ENCODE peak calls at places on chromosomes 2 and 18, in five cellular contexts. R is fibroblast of lung, N is IMR-90, S is prostate gland, W is cardiac muscle cell. E is an unnamed sample.

GRCh38 chr2:62369549-62370164 is 136.3 kb downstream of the TMEM17 start:
- DNase-seq in R (no peak), N (no peak), W (no peak), S (no peak), E (no peak)

GRCh38 chr2:235608200-235608591 is 114.4 kb downstream of the AGAP1 start:
- DNase-seq in R (no peak), W (peak; percentile 40), S (no peak), N (no peak), E (no peak)

GRCh38 chr2:55482186-55482945 is 37.2 kb upstream of the CFAP36 start:
- DNase-seq in W (peak; percentile 84), N (peak; percentile 45), R (peak; percentile 83), S (no peak), E (peak; percentile 74)

GRCh38 chr18:55343396-55344073 is 244.5 kb downstream of the TCF4 start:
- DNase-seq in N (peak; percentile 64), R (peak; percentile 48), W (peak; percentile 54), S (no peak), E (peak; percentile 66)

GRCh38 chr2:127810156-127810636 is 775 bp downstream of the WDR33 start:
- DNase-seq in R (peak; percentile 35), S (peak; percentile 12), N (peak; percentile 28), W (peak; percentile 19), E (peak; percentile 8)

GRCh38 chr2:173999724-174000123 is 34.6 kb upstream of the SP3 start:
- DNase-seq in N (no peak), W (no peak), R (no peak), S (no peak), E (no peak)

GRCh38 chr2:56372071-56372656 is 188.4 kb downstream of the CCDC85A start:
- DNase-seq in W (no peak), R (peak; percentile 20), S (no peak), N (no peak), E (no peak)

GRCh38 chr2:181058378-181059269 is 78.2 kb downstream of the UBE2E3 start:
- DNase-seq in R (no peak), S (no peak), N (peak; percentile 29), W (peak; percentile 43), E (peak; percentile 44)

GRCh38 chr18:9648431-9649163 is 34.2 kb upstream of the PPP4R1 start:
- DNase-seq in W (no peak), R (no peak), S (no peak), N (no peak), E (no peak)

GRCh38 chr2:120444691-120445240 is 98.8 kb downstream of the INHBB start:
- DNase-seq in S (no peak), W (no peak), N (no peak), R (no peak), E (no peak)

GRCh38 chr2:190910341-190911136 is 29.9 kb downstream of the GLS start:
- DNase-seq in W (peak; percentile 43), S (no peak), R (peak; percentile 61), N (peak; percentile 53), E (peak; percentile 29)

GRCh38 chr2:135030826-135031225 is 16.4 kb downstream of the MAP3K19 start:
- DNase-seq in R (peak; percentile 60), S (no peak), N (peak; percentile 65), W (peak; percentile 79), E (peak; percentile 80)

GRCh38 chr2:206164261-206164862 is 4.7 kb downstream of the EEF1B2 start:
- DNase-seq in N (peak; percentile 41), S (no peak), W (peak; percentile 56), R (peak; percentile 14), E (peak; percentile 62)

GRCh38 chr2:215712850-215713230 is 277.0 kb upstream of the FN1 start:
- DNase-seq in S (no peak), R (peak; percentile 65), W (peak; percentile 45), N (peak; percentile 47), E (no peak)

GRCh38 chr2:239745790-239746308 is 279.3 kb downstream of the NDUFA10 start:
- DNase-seq in S (no peak), N (no peak), R (no peak), W (no peak), E (no peak)

GRCh38 chr2:54212456-54212855 is 43.6 kb downstream of the TSPYL6 start:
- DNase-seq in S (no peak), R (peak; percentile 99), W (peak; percentile 94), N (peak; percentile 96), E (peak; percentile 89)

GRCh38 chr2:190159453-190159852 is 96.9 kb upstream of the MSTN start:
- DNase-seq in S (peak; percentile 46), R (peak; percentile 85), W (peak; percentile 81), N (peak; percentile 58), E (peak; percentile 76)

DNA sequence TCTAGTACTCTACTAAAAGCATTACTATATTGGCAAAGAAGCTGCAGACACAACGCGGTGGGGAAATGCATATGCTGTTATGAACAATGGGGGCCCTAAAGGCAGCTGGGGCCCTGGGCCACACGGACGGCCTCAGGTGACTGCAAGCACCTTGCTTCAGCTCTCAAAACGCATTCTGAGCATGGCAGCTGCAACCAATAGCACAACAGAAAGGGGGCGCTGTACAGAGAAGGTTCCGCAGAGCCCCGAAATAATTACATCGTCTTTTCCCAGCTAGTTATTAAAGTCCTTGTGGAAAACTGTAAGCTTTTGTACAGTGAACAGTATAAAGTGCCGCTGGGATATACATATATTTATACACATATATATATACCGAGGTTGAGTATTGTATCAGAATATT is 45.3 kb upstream of the PXDN start:
- DNase-seq in S (no peak), N (no peak), W (no peak), R (no peak), E (no peak)
- TF ChIP-seq CTCF in S (no peak), N (no peak), W (no peak), R (no peak), E (no peak)

DNA sequence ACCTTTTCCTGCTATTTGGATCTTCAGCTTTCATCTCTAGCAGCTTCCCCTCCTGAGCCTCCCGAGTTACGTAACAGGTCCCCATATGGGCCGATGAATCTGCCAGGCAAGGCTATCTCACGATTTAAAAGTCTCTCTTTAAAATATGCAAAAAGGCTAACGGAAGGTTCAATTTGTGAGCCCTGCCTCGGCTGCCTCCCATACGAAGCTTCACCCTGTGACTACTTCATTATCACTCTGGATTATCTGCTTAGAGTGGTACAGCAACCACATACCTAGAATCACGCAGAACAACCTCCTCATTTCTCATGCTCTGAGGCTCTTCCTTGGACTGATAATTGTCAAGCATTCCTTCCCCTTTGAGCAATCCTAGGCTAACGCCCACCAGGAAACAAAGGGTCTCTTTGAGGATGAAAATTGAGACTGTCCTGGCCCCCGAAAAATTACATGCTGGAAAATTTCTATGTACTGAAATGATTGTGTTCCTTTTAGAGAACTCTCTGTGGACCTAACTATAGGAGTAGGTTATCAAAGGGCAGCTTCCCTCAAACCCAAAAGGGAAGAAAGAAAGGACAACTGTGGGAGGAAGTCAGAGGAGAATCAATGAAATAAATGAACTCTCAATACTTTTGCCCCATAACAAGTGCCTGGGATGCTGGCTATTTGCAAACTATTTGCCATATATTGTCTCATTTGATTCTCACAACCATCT is 147.3 kb downstream of the ZEB2 start:
- DNase-seq in R (no peak), N (no peak), W (peak; percentile 42), S (no peak), E (peak; percentile 44)
- H3K4me3 ChIP-seq in R (no peak overlapping the region), N (no peak overlapping the region), W (no peak overlapping the region), S (no peak overlapping the region), E (no peak overlapping the region)

DNA sequence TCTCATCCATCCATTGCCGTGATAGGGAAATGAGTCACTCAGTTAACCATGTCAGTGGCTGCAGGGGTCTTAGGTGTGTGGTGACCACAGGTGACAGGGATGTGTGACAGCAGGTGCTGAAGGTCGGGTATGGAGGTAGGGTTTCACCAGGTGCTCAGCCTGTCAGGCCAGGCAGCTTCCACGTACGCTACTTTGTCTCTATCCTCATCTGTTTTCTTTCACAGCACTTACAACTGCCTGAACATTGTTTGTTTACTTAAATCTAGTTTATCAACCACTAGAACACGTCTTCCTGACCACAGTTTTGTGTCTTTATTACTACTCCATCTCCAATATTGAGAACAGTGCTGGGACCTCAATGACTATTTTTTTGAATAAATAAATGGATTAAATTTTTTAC is 11.4 kb upstream of the UXS1 start:
- DNase-seq in R (no peak), N (no peak), W (no peak), S (no peak), E (no peak)
- TF ChIP-seq CTCF in R (no peak), N (no peak), W (no peak), S (no peak), E (no peak)

GRCh38 chr2:219416938-219417337 is 1.2 kb upstream of the DES start:
- DNase-seq in R (no peak), S (no peak), W (no peak), N (no peak), E (no peak)
- H3K4me3 ChIP-seq in R (no peak overlapping the region), S (no peak overlapping the region), W (no peak overlapping the region), N (no peak overlapping the region), E (no peak overlapping the region)

GRCh38 chr2:18975506-18975905 is 382.9 kb downstream of the OSR1 start:
- DNase-seq in S (no peak), W (no peak), N (no peak), R (no peak), E (no peak)
- TF ChIP-seq CTCF in S (no peak), W (no peak), N (no peak), R (no peak), E (no peak)

GRCh38 chr2:121469361-121469760 is 61.3 kb upstream of the RNU4ATAC start:
- DNase-seq in R (no peak), N (no peak), W (no peak), S (no peak), E (no peak)

GRCh38 chr2:121471571-121472464 is 58.9 kb upstream of the RNU4ATAC start:
- DNase-seq in R (peak; percentile 90), S (no peak), N (peak; percentile 79), W (peak; percentile 75), E (peak; percentile 79)

GRCh38 chr2:121470917-121471316 is 59.8 kb upstream of the RNU4ATAC start:
- DNase-seq in S (no peak), W (no peak), N (no peak), R (no peak), E (no peak)

GRCh38 chr2:121473502-121473901 is 57.2 kb upstream of the RNU4ATAC start:
- DNase-seq in N (no peak), R (no peak), W (no peak), S (no peak), E (no peak)

DNA sequence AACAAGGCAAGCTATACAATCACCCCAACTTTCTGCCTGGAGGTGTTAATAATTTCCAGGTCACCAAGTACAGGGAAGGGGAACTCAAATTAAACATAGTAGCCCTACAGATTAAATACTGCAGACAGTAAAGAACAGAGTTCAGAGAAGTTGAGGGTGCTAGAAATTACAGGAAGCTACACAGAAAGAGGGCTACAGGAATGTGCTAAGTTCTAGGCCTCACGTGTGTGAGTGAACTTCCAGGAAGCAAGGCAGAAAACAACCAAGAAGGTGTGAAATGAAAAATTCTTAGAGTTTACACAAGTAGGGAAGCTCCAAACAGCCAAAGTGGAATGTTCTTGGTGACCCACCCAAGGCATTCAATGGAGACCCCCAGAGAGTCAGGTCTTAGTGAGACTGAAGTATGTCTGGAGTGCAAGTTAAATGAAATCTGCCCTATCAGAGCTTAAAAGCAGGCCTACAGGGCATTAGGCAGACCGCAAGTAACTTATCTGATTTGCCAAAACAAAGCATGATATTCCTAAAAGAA is 58.2 kb upstream of the RNU4ATAC start:
- DNase-seq in N (no peak), S (no peak), W (no peak), R (no peak), E (no peak)
- H3K4me3 ChIP-seq in N (no peak overlapping the region), S (no peak overlapping the region), W (no peak overlapping the region), R (no peak overlapping the region), E (no peak overlapping the region)

GRCh38 chr18:31610841-31611240 is 19.2 kb downstream of the TTR start:
- DNase-seq in R (no peak), S (no peak), N (no peak), W (peak; percentile 20), E (peak; percentile 22)
- TF ChIP-seq CTCF in R (no peak), S (no peak), N (no peak), W (peak; percentile 23), E (peak; percentile 30)

E was measured in fibroblast of pulmonary artery.